ENCODE peak calls at places on chromosomes 5 and 9, in nine cellular contexts. N is T-cell, S is sigmoid colon, D is epithelial cell of esophagus, J is T-helper 2 cell, F is ACHN, O is NAMALWA, V is PC-9, A is NCI-H1105 treated with DMSO at 0.1 percent for 48 hours. M is an unnamed sample.

GRCh38 chr9:16996901-16997491 is 126.5 kb upstream of the BNC2 start:
- DNase-seq in N (no peak), S (no peak), D (no peak), J (no peak), F (no peak), O (no peak), V (no peak), A (no peak), M (no peak)

GRCh38 chr5:90093931-90094485 is 315.5 kb downstream of the CETN3 start:
- DNase-seq in N (no peak), S (no peak), D (peak; percentile 93), J (no peak), F (no peak), O (no peak), V (no peak), A (no peak), M (no peak)

GRCh38 chr5:40405230-40405629 is 274.5 kb upstream of the PTGER4 start:
- DNase-seq in N (no peak), S (no peak), D (peak; percentile 70), J (no peak), F (no peak), O (no peak), V (no peak), A (no peak), M (no peak)

GRCh38 chr5:45507174-45507573 is 189.0 kb downstream of the HCN1 start:
- DNase-seq in N (no peak), S (no peak), D (no peak), J (no peak), F (peak; percentile 1), O (no peak), V (no peak), A (peak; percentile 97), M (no peak)

GRCh38 chr9:125427556-125427955 is 165.9 kb downstream of the GAPVD1 start:
- DNase-seq in N (no peak), S (no peak), D (no peak), J (no peak), F (no peak), O (no peak), V (no peak), A (no peak), M (no peak)

GRCh38 chr9:114690308-114690707 is 8.3 kb upstream of the TEX48 start:
- DNase-seq in N (no peak), S (no peak), D (no peak), J (no peak), F (peak; percentile 74), O (no peak), V (no peak), A (no peak), M (no peak)

GRCh38 chr5:1007681-1008450 is 736 bp upstream of the NKD2 start:
- DNase-seq in N (no peak), S (peak; percentile 64), D (no peak), J (no peak), F (no peak), O (peak; percentile 31), V (peak; percentile 3), A (no peak), M (peak; percentile 36)

GRCh38 chr5:10123254-10123989 is 126.3 kb downstream of the ATPSCKMT start:
- DNase-seq in N (no peak), S (no peak), D (no peak), J (no peak), F (no peak), O (no peak), V (no peak), A (no peak), M (no peak)

GRCh38 chr5:1067141-1068121 is 44.4 kb downstream of the SLC12A7 start:
- DNase-seq in N (no peak), S (no peak), D (no peak), J (no peak), F (no peak), O (no peak), V (no peak), A (no peak), M (no peak)

GRCh38 chr5:178895615-178896571 is at the start of gene ZFP2:
- DNase-seq in N (peak; percentile 8), S (peak; percentile 72), D (peak; percentile 63), J (no peak), F (no peak), O (no peak), V (peak; percentile 57), A (peak; percentile 52), M (no peak)

GRCh38 chr9:70043689-70044449 is at the start of gene MAMDC2:
- DNase-seq in N (no peak), S (peak; percentile 91), D (peak; percentile 39), J (no peak), F (peak; percentile 58), O (no peak), V (peak; percentile 39), A (no peak), M (peak; percentile 46)

GRCh38 chr9:131470581-131470991 is 32.1 kb upstream of the POMT1 start:
- DNase-seq in N (no peak), S (peak; percentile 55), D (no peak), J (no peak), F (no peak), O (no peak), V (no peak), A (no peak), M (peak; percentile 34)

GRCh38 chr5:79464695-79465332 is 49.1 kb downstream of the HOMER1 start:
- DNase-seq in N (no peak), S (no peak), D (peak; percentile 45), J (no peak), F (peak; percentile 45), O (peak; percentile 57), V (no peak), A (peak; percentile 4), M (no peak)

GRCh38 chr5:53578854-53579253 is 18.4 kb downstream of the NDUFS4 start:
- DNase-seq in N (no peak), S (no peak), D (no peak), J (no peak), F (no peak), O (no peak), V (no peak), A (no peak), M (no peak)

GRCh38 chr5:117833666-117834065 is 1154.7 kb downstream of the DTWD2 start:
- DNase-seq in N (no peak), S (no peak), D (no peak), J (no peak), F (no peak), O (no peak), V (no peak), A (no peak), M (no peak)

GRCh38 chr5:151381899-151382298 is 34.5 kb upstream of the SLC36A2 start:
- DNase-seq in N (no peak), S (no peak), D (no peak), J (no peak), F (no peak), O (no peak), V (no peak), A (no peak), M (no peak)

GRCh38 chr5:73448451-73449136 is at the start of gene FOXD1:
- DNase-seq in N (no peak), S (peak; percentile 75), D (peak; percentile 75), J (no peak), F (peak; percentile 88), O (no peak), V (no peak), A (peak; percentile 61), M (no peak)

GRCh38 chr9:4420351-4420750 is 69.9 kb upstream of the SLC1A1 start:
- DNase-seq in N (no peak), S (no peak), D (peak; percentile 32), J (no peak), F (no peak), O (no peak), V (no peak), A (no peak), M (no peak)

GRCh38 chr9:124005372-124005771 is 6.2 kb upstream of the LHX2 start:
- DNase-seq in N (no peak), S (no peak), D (no peak), J (no peak), F (no peak), O (no peak), V (no peak), A (no peak), M (no peak)

GRCh38 chr9:115494393-115494792 is 376.4 kb upstream of the TNC start:
- DNase-seq in N (no peak), S (no peak), D (no peak), J (no peak), F (no peak), O (no peak), V (no peak), A (no peak), M (peak; percentile 21)

GRCh38 chr5:149857499-149857898 is 87.1 kb downstream of the PDE6A start:
- DNase-seq in N (no peak), S (peak; percentile 95), D (peak; percentile 67), J (no peak), F (peak; percentile 65), O (no peak), V (peak; percentile 85), A (peak; percentile 0), M (peak; percentile 80)

GRCh38 chr5:102216559-102217157 is 79.4 kb downstream of the SLCO4C1 start:
- DNase-seq in N (no peak), S (no peak), D (no peak), J (no peak), F (no peak), O (no peak), V (no peak), A (no peak), M (no peak)

GRCh38 chr5:147075187-147075586 is 159.6 kb upstream of the STK32A start:
- DNase-seq in N (no peak), S (no peak), D (peak; percentile 11), J (no peak), F (no peak), O (no peak), V (no peak), A (no peak), M (no peak)

GRCh38 chr5:35990941-35991592 is at the start of gene UGT3A1:
- DNase-seq in N (no peak), S (no peak), D (no peak), J (no peak), F (no peak), O (no peak), V (no peak), A (peak; percentile 84), M (no peak)

GRCh38 chr5:159763564-159763963 is 152.7 kb upstream of the ADRA1B start:
- DNase-seq in N (no peak), S (no peak), D (no peak), J (no peak), F (no peak), O (no peak), V (no peak), A (no peak), M (no peak)

GRCh38 chr9:137421838-137422667 is 909 bp downstream of the EXD3 start:
- DNase-seq in N (no peak), S (peak; percentile 37), D (no peak), J (no peak), F (no peak), O (peak; percentile 46), V (no peak), A (no peak), M (no peak)

M was measured in breast epithelium.